ENCODE peak calls at places on chromosomes 12 and 14, in ten cellular contexts. One of them, this sample, is unnamed.

GRCh38 chr12:64631197-64631596 is 20.9 kb downstream of the RASSF3 start:
- DNase-seq in PC-3: no peak
- DNase-seq in HT1080: no peak
- DNase-seq in islet precursor cell: no peak
- DNase-seq in GM12892: no peak
- DNase-seq in fibroblast of mammary gland: no peak
- DNase-seq in naive B cell: no peak
- DNase-seq in nucleus accumbens: no peak
- DNase-seq in NCI-H146: no peak
- DNase-seq in CD4-positive, alpha-beta memory T cell: no peak
- DNase-seq in this sample: no peak

GRCh38 chr14:76011959-76012802 is 26.6 kb downstream of the IFT43 start:
- DNase-seq in nucleus accumbens: no peak
- DNase-seq in fibroblast of mammary gland: no peak
- DNase-seq in CD4-positive, alpha-beta memory T cell: no peak
- DNase-seq in PC-3: no peak
- DNase-seq in naive B cell: no peak
- DNase-seq in GM12892: no peak
- DNase-seq in islet precursor cell: no peak
- DNase-seq in NCI-H146: no peak
- DNase-seq in HT1080: no peak
- DNase-seq in this sample: no peak

GRCh38 chr14:77882098-77882497 is 82.2 kb downstream of the ADCK1 start:
- DNase-seq in nucleus accumbens: peak
- DNase-seq in naive B cell: no peak
- DNase-seq in PC-3: peak
- DNase-seq in CD4-positive, alpha-beta memory T cell: no peak
- DNase-seq in NCI-H146: peak
- DNase-seq in fibroblast of mammary gland: no peak
- DNase-seq in islet precursor cell: no peak
- DNase-seq in HT1080: peak
- DNase-seq in GM12892: no peak
- DNase-seq in this sample: no peak

GRCh38 chr12:49069507-49070346 is at the start of gene RHEBL1:
- DNase-seq in CD4-positive, alpha-beta memory T cell: peak
- DNase-seq in naive B cell: peak
- DNase-seq in islet precursor cell: peak
- DNase-seq in GM12892: peak
- DNase-seq in nucleus accumbens: peak
- DNase-seq in fibroblast of mammary gland: peak
- DNase-seq in PC-3: peak
- DNase-seq in HT1080: peak
- DNase-seq in NCI-H146: peak
- DNase-seq in this sample: peak

GRCh38 chr14:20743556-20743955 is 2.1 kb upstream of the EDDM3A start:
- DNase-seq in nucleus accumbens: no peak
- DNase-seq in PC-3: peak
- DNase-seq in GM12892: no peak
- DNase-seq in fibroblast of mammary gland: no peak
- DNase-seq in HT1080: no peak
- DNase-seq in islet precursor cell: no peak
- DNase-seq in CD4-positive, alpha-beta memory T cell: no peak
- DNase-seq in naive B cell: no peak
- DNase-seq in NCI-H146: no peak
- DNase-seq in this sample: no peak

GRCh38 chr14:61252354-61253063 is 28.6 kb downstream of the TMEM30B start:
- DNase-seq in nucleus accumbens: peak
- DNase-seq in CD4-positive, alpha-beta memory T cell: peak
- DNase-seq in fibroblast of mammary gland: peak
- DNase-seq in PC-3: peak
- DNase-seq in HT1080: peak
- DNase-seq in GM12892: peak
- DNase-seq in naive B cell: peak
- DNase-seq in islet precursor cell: peak
- DNase-seq in NCI-H146: peak
- DNase-seq in this sample: peak

GRCh38 chr12:130154276-130154675 is 8.0 kb upstream of the FZD10 start:
- DNase-seq in PC-3: no peak
- DNase-seq in CD4-positive, alpha-beta memory T cell: no peak
- DNase-seq in nucleus accumbens: no peak
- DNase-seq in naive B cell: no peak
- DNase-seq in islet precursor cell: no peak
- DNase-seq in HT1080: no peak
- DNase-seq in NCI-H146: no peak
- DNase-seq in fibroblast of mammary gland: no peak
- DNase-seq in GM12892: no peak
- DNase-seq in this sample: no peak

GRCh38 chr12:78928200-78929074 is 63.9 kb downstream of the SYT1 start:
- DNase-seq in HT1080: peak
- DNase-seq in PC-3: peak
- DNase-seq in nucleus accumbens: no peak
- DNase-seq in islet precursor cell: peak
- DNase-seq in naive B cell: no peak
- DNase-seq in CD4-positive, alpha-beta memory T cell: no peak
- DNase-seq in NCI-H146: no peak
- DNase-seq in GM12892: no peak
- DNase-seq in fibroblast of mammary gland: peak
- DNase-seq in this sample: no peak

GRCh38 chr12:48580831-48581230 is 11.0 kb upstream of the LALBA start:
- DNase-seq in fibroblast of mammary gland: no peak
- DNase-seq in islet precursor cell: no peak
- DNase-seq in PC-3: peak
- DNase-seq in nucleus accumbens: no peak
- DNase-seq in GM12892: no peak
- DNase-seq in naive B cell: no peak
- DNase-seq in CD4-positive, alpha-beta memory T cell: no peak
- DNase-seq in HT1080: peak
- DNase-seq in NCI-H146: no peak
- DNase-seq in this sample: no peak

GRCh38 chr12:58105225-58106119 is 164.1 kb downstream of the ATP23 start:
- DNase-seq in HT1080: no peak
- DNase-seq in PC-3: peak
- DNase-seq in CD4-positive, alpha-beta memory T cell: no peak
- DNase-seq in islet precursor cell: peak
- DNase-seq in fibroblast of mammary gland: peak
- DNase-seq in NCI-H146: no peak
- DNase-seq in nucleus accumbens: no peak
- DNase-seq in GM12892: no peak
- DNase-seq in naive B cell: no peak
- DNase-seq in this sample: no peak

GRCh38 chr12:2783936-2784600 is 10.7 kb upstream of the FKBP4 start:
- DNase-seq in PC-3: peak
- DNase-seq in GM12892: peak
- DNase-seq in islet precursor cell: peak
- DNase-seq in naive B cell: peak
- DNase-seq in NCI-H146: peak
- DNase-seq in nucleus accumbens: peak
- DNase-seq in HT1080: peak
- DNase-seq in CD4-positive, alpha-beta memory T cell: peak
- DNase-seq in fibroblast of mammary gland: peak
- DNase-seq in this sample: peak

GRCh38 chr12:125245601-125246345 is 180.5 kb downstream of the AACS start:
- DNase-seq in fibroblast of mammary gland: no peak
- DNase-seq in NCI-H146: no peak
- DNase-seq in naive B cell: no peak
- DNase-seq in CD4-positive, alpha-beta memory T cell: no peak
- DNase-seq in PC-3: no peak
- DNase-seq in GM12892: no peak
- DNase-seq in nucleus accumbens: peak
- DNase-seq in islet precursor cell: peak
- DNase-seq in HT1080: no peak
- DNase-seq in this sample: peak

GRCh38 chr14:99647407-99647806 is 2.5 kb downstream of the HHIPL1 start:
- DNase-seq in GM12892: no peak
- DNase-seq in islet precursor cell: no peak
- DNase-seq in CD4-positive, alpha-beta memory T cell: no peak
- DNase-seq in NCI-H146: no peak
- DNase-seq in nucleus accumbens: no peak
- DNase-seq in HT1080: no peak
- DNase-seq in naive B cell: no peak
- DNase-seq in PC-3: no peak
- DNase-seq in fibroblast of mammary gland: peak
- DNase-seq in this sample: no peak

GRCh38 chr14:50615056-50615455 is 53.0 kb downstream of the SAV1 start:
- DNase-seq in fibroblast of mammary gland: no peak
- DNase-seq in naive B cell: no peak
- DNase-seq in PC-3: no peak
- DNase-seq in NCI-H146: no peak
- DNase-seq in CD4-positive, alpha-beta memory T cell: no peak
- DNase-seq in nucleus accumbens: no peak
- DNase-seq in HT1080: no peak
- DNase-seq in islet precursor cell: no peak
- DNase-seq in GM12892: no peak
- DNase-seq in this sample: no peak

GRCh38 chr12:76623929-76624328 is 64.4 kb upstream of the OSBPL8 start:
- DNase-seq in nucleus accumbens: no peak
- DNase-seq in PC-3: peak
- DNase-seq in naive B cell: no peak
- DNase-seq in GM12892: no peak
- DNase-seq in fibroblast of mammary gland: peak
- DNase-seq in NCI-H146: no peak
- DNase-seq in CD4-positive, alpha-beta memory T cell: no peak
- DNase-seq in islet precursor cell: no peak
- DNase-seq in HT1080: peak
- DNase-seq in this sample: no peak

GRCh38 chr14:90520326-90520725 is 123.5 kb downstream of the CALM1 start:
- DNase-seq in islet precursor cell: no peak
- DNase-seq in GM12892: no peak
- DNase-seq in fibroblast of mammary gland: no peak
- DNase-seq in CD4-positive, alpha-beta memory T cell: no peak
- DNase-seq in nucleus accumbens: no peak
- DNase-seq in naive B cell: no peak
- DNase-seq in PC-3: no peak
- DNase-seq in NCI-H146: no peak
- DNase-seq in HT1080: no peak
- DNase-seq in this sample: no peak

GRCh38 chr12:121861549-121862254 is 3.0 kb upstream of the HPD start:
- DNase-seq in islet precursor cell: peak
- DNase-seq in naive B cell: no peak
- DNase-seq in HT1080: no peak
- DNase-seq in fibroblast of mammary gland: peak
- DNase-seq in nucleus accumbens: no peak
- DNase-seq in NCI-H146: peak
- DNase-seq in CD4-positive, alpha-beta memory T cell: no peak
- DNase-seq in GM12892: no peak
- DNase-seq in PC-3: no peak
- DNase-seq in this sample: peak

GRCh38 chr12:117567644-117568043 is 206.2 kb upstream of the NOS1 start:
- DNase-seq in islet precursor cell: no peak
- DNase-seq in HT1080: no peak
- DNase-seq in CD4-positive, alpha-beta memory T cell: no peak
- DNase-seq in GM12892: no peak
- DNase-seq in naive B cell: no peak
- DNase-seq in nucleus accumbens: no peak
- DNase-seq in PC-3: no peak
- DNase-seq in NCI-H146: no peak
- DNase-seq in fibroblast of mammary gland: no peak
- DNase-seq in this sample: no peak

GRCh38 chr12:67193705-67194104 is 75.5 kb upstream of the CAND1 start:
- DNase-seq in PC-3: peak
- DNase-seq in HT1080: peak
- DNase-seq in NCI-H146: no peak
- DNase-seq in nucleus accumbens: no peak
- DNase-seq in naive B cell: no peak
- DNase-seq in fibroblast of mammary gland: peak
- DNase-seq in islet precursor cell: peak
- DNase-seq in CD4-positive, alpha-beta memory T cell: peak
- DNase-seq in GM12892: no peak
- DNase-seq in this sample: peak

GRCh38 chr12:24111591-24111990 is 162.1 kb upstream of the SOX5 start:
- DNase-seq in GM12892: no peak
- DNase-seq in HT1080: no peak
- DNase-seq in nucleus accumbens: no peak
- DNase-seq in fibroblast of mammary gland: peak
- DNase-seq in naive B cell: no peak
- DNase-seq in islet precursor cell: no peak
- DNase-seq in PC-3: no peak
- DNase-seq in NCI-H146: no peak
- DNase-seq in CD4-positive, alpha-beta memory T cell: no peak
- DNase-seq in this sample: no peak

GRCh38 chr14:104297721-104298401 is 159.5 kb downstream of the KIF26A start:
- DNase-seq in naive B cell: no peak
- DNase-seq in GM12892: no peak
- DNase-seq in nucleus accumbens: no peak
- DNase-seq in CD4-positive, alpha-beta memory T cell: no peak
- DNase-seq in fibroblast of mammary gland: no peak
- DNase-seq in PC-3: no peak
- DNase-seq in NCI-H146: no peak
- DNase-seq in HT1080: no peak
- DNase-seq in islet precursor cell: peak
- DNase-seq in this sample: no peak

GRCh38 chr14:100581228-100582145 is 5.7 kb downstream of the BEGAIN start:
- DNase-seq in HT1080: no peak
- DNase-seq in NCI-H146: no peak
- DNase-seq in fibroblast of mammary gland: peak
- DNase-seq in PC-3: no peak
- DNase-seq in nucleus accumbens: no peak
- DNase-seq in CD4-positive, alpha-beta memory T cell: no peak
- DNase-seq in GM12892: no peak
- DNase-seq in islet precursor cell: no peak
- DNase-seq in naive B cell: no peak
- DNase-seq in this sample: no peak

GRCh38 chr12:131828671-131829350 is 618 bp downstream of the MMP17 start:
- DNase-seq in GM12892: no peak
- DNase-seq in HT1080: no peak
- DNase-seq in CD4-positive, alpha-beta memory T cell: no peak
- DNase-seq in PC-3: peak
- DNase-seq in NCI-H146: peak
- DNase-seq in naive B cell: peak
- DNase-seq in nucleus accumbens: no peak
- DNase-seq in islet precursor cell: peak
- DNase-seq in fibroblast of mammary gland: no peak
- DNase-seq in this sample: peak

GRCh38 chr12:3727877-3728632 is 24.9 kb downstream of the CRACR2A start:
- DNase-seq in CD4-positive, alpha-beta memory T cell: peak
- DNase-seq in PC-3: no peak
- DNase-seq in nucleus accumbens: no peak
- DNase-seq in GM12892: no peak
- DNase-seq in HT1080: no peak
- DNase-seq in naive B cell: no peak
- DNase-seq in fibroblast of mammary gland: peak
- DNase-seq in NCI-H146: no peak
- DNase-seq in islet precursor cell: no peak
- DNase-seq in this sample: no peak

GRCh38 chr14:68735836-68736235 is 57.0 kb downstream of the ZFP36L1 start:
- DNase-seq in NCI-H146: no peak
- DNase-seq in PC-3: no peak
- DNase-seq in islet precursor cell: no peak
- DNase-seq in CD4-positive, alpha-beta memory T cell: no peak
- DNase-seq in GM12892: no peak
- DNase-seq in naive B cell: no peak
- DNase-seq in nucleus accumbens: no peak
- DNase-seq in HT1080: no peak
- DNase-seq in fibroblast of mammary gland: no peak
- DNase-seq in this sample: no peak

GRCh38 chr12:38905480-38906351 is at the start of gene CPNE8:
- DNase-seq in naive B cell: peak
- DNase-seq in nucleus accumbens: peak
- DNase-seq in GM12892: peak
- DNase-seq in fibroblast of mammary gland: peak
- DNase-seq in NCI-H146: no peak
- DNase-seq in PC-3: peak
- DNase-seq in islet precursor cell: peak
- DNase-seq in HT1080: peak
- DNase-seq in CD4-positive, alpha-beta memory T cell: peak
- DNase-seq in this sample: peak

GRCh38 chr14:103854017-103854808 is 6.8 kb upstream of the PPP1R13B start:
- DNase-seq in fibroblast of mammary gland: no peak
- DNase-seq in HT1080: peak
- DNase-seq in PC-3: peak
- DNase-seq in naive B cell: no peak
- DNase-seq in nucleus accumbens: no peak
- DNase-seq in GM12892: no peak
- DNase-seq in NCI-H146: no peak
- DNase-seq in islet precursor cell: peak
- DNase-seq in CD4-positive, alpha-beta memory T cell: no peak
- DNase-seq in this sample: no peak

GRCh38 chr12:52050771-52051541 is at the start of gene NR4A1:
- DNase-seq in PC-3: peak
- DNase-seq in CD4-positive, alpha-beta memory T cell: peak
- DNase-seq in naive B cell: peak
- DNase-seq in fibroblast of mammary gland: peak
- DNase-seq in nucleus accumbens: peak
- DNase-seq in NCI-H146: peak
- DNase-seq in GM12892: peak
- DNase-seq in islet precursor cell: peak
- DNase-seq in HT1080: peak
- DNase-seq in this sample: peak

This sample was measured in HAP-1.